ENCODE peak calls at places on chromosome 20, in six cellular contexts. C is MCF 10A; P is AG09319; J is HS-5; Y is renal cortical epithelial cell; N is activated CD4-positive, alpha-beta T cell treated with anti-CD3 and anti-CD28 coated beads for 36 hours. Z is an unnamed sample.

GRCh38 chr20:46176744-46177378 is 58.7 kb downstream of the CD40 start:
- DNase-seq in C (no peak), P (no peak), J (no peak), Y (no peak), N (no peak), Z (no peak)

GRCh38 chr20:44217342-44218092 is 6.9 kb upstream of the OSER1 start:
- DNase-seq in C (peak), P (peak), J (no peak), Y (peak), N (peak), Z (peak)

GRCh38 chr20:37538003-37538402 is 10.3 kb upstream of the BLCAP start:
- DNase-seq in C (peak), P (no peak), J (no peak), Y (peak), N (no peak), Z (no peak)

GRCh38 chr20:44716309-44717106 is 1.3 kb downstream of the CCN5 start:
- DNase-seq in C (peak), P (no peak), J (no peak), Y (no peak), N (no peak), Z (no peak)

GRCh38 chr20:47080365-47080764 is 185.7 kb downstream of the EYA2 start:
- DNase-seq in C (no peak), P (no peak), J (no peak), Y (no peak), N (no peak), Z (no peak)

GRCh38 chr20:4507288-4507719 is 214.4 kb upstream of the PRND start:
- DNase-seq in C (peak), P (peak), J (peak), Y (peak), N (no peak), Z (no peak)

GRCh38 chr20:10379761-10380160 is 54.3 kb downstream of the MKKS start:
- DNase-seq in C (no peak), P (no peak), J (no peak), Y (no peak), N (no peak), Z (no peak)

GRCh38 chr20:4961746-4962145 is 39.6 kb downstream of the SLC23A2 start:
- DNase-seq in C (peak), P (no peak), J (no peak), Y (peak), N (peak), Z (no peak)

GRCh38 chr20:23106271-23106851 is 20.2 kb upstream of the CD93 start:
- DNase-seq in C (no peak), P (no peak), J (no peak), Y (no peak), N (no peak), Z (no peak)

GRCh38 chr20:57323034-57323433 is 6.6 kb upstream of the SPO11 start:
- DNase-seq in C (peak), P (no peak), J (no peak), Y (peak), N (peak), Z (no peak)

GRCh38 chr20:31695849-31696804 is 26.5 kb downstream of the BCL2L1 start:
- DNase-seq in C (peak), P (no peak), J (peak), Y (peak), N (no peak), Z (no peak)

GRCh38 chr20:62485062-62485700 is 9.4 kb upstream of the GATA5 start:
- DNase-seq in C (no peak), P (no peak), J (no peak), Y (no peak), N (no peak), Z (no peak)

GRCh38 chr20:3677733-3678132 is 4.1 kb downstream of the ADAM33 start:
- DNase-seq in C (no peak), P (no peak), J (no peak), Y (no peak), N (no peak), Z (no peak)

GRCh38 chr20:16661738-16662137 is 68.1 kb upstream of the SNRPB2 start:
- DNase-seq in C (no peak), P (no peak), J (no peak), Y (no peak), N (no peak), Z (no peak)

GRCh38 chr20:4720121-4720976 is 1.4 kb upstream of the PRND start:
- DNase-seq in C (peak), P (peak), J (no peak), Y (peak), N (peak), Z (no peak)

GRCh38 chr20:41009960-41010359 is 18.7 kb upstream of the TOP1 start:
- DNase-seq in C (no peak), P (no peak), J (no peak), Y (no peak), N (no peak), Z (no peak)

GRCh38 chr20:32524871-32525501 is 60.1 kb downstream of the NOL4L start:
- DNase-seq in C (peak), P (no peak), J (no peak), Y (peak), N (no peak), Z (no peak)

GRCh38 chr20:45796336-45797070 is 4.7 kb downstream of the DNTTIP1 start:
- DNase-seq in C (no peak), P (no peak), J (no peak), Y (no peak), N (no peak), Z (no peak)

GRCh38 chr20:41818369-41818768 is 200.2 kb upstream of the CHD6 start:
- DNase-seq in C (no peak), P (no peak), J (no peak), Y (no peak), N (no peak), Z (no peak)

GRCh38 chr20:46978871-46979536 is 84.4 kb downstream of the EYA2 start:
- DNase-seq in C (no peak), P (no peak), J (no peak), Y (no peak), N (no peak), Z (no peak)

GRCh38 chr20:37347891-37348642 is 2.1 kb downstream of the SRC start:
- DNase-seq in C (no peak), P (no peak), J (no peak), Y (no peak), N (peak), Z (no peak)

GRCh38 chr20:45998761-45999160 is 9.9 kb upstream of the MMP9 start:
- DNase-seq in C (no peak), P (no peak), J (no peak), Y (no peak), N (peak), Z (no peak)

GRCh38 chr20:5309971-5310370 is 6.8 kb downstream of the PROKR2 start:
- DNase-seq in C (peak), P (no peak), J (no peak), Y (no peak), N (no peak), Z (no peak)

GRCh38 chr20:59024111-59024530 is 4.9 kb downstream of the TUBB1 start:
- DNase-seq in C (no peak), P (no peak), J (no peak), Y (no peak), N (no peak), Z (no peak)